ENCODE peak calls at places on chromosomes 2 and 18, in four cellular contexts. One of them, this sample, is unnamed.

GRCh38 chr2:61898810-61899209 is 6.7 kb upstream of the COMMD1 start:
- DNase-seq in NCI-H345: peak
- DNase-seq in GM04503: no peak
- DNase-seq in stimulated activated CD4-positive, alpha-beta T cell treated with anti-CD3 and anti-CD28 coated beads, Interleukin-1b, Interleukin-23, amount 100 ng/mL, for 24 hours: no peak
- DNase-seq in this sample: no peak

GRCh38 chr2:33788044-33788443 is 188.9 kb upstream of the FAM98A start:
- DNase-seq in NCI-H345: no peak
- DNase-seq in stimulated activated CD4-positive, alpha-beta T cell treated with anti-CD3 and anti-CD28 coated beads, Interleukin-1b, Interleukin-23, amount 100 ng/mL, for 24 hours: no peak
- DNase-seq in GM04503: peak
- DNase-seq in this sample: no peak

GRCh38 chr2:140064241-140064640 is 1284.1 kb upstream of the NXPH2 start:
- DNase-seq in stimulated activated CD4-positive, alpha-beta T cell treated with anti-CD3 and anti-CD28 coated beads, Interleukin-1b, Interleukin-23, amount 100 ng/mL, for 24 hours: no peak
- DNase-seq in GM04503: no peak
- DNase-seq in NCI-H345: no peak
- DNase-seq in this sample: no peak

GRCh38 chr2:219402665-219403515 is 15.2 kb upstream of the DNPEP start:
- DNase-seq in GM04503: no peak
- DNase-seq in stimulated activated CD4-positive, alpha-beta T cell treated with anti-CD3 and anti-CD28 coated beads, Interleukin-1b, Interleukin-23, amount 100 ng/mL, for 24 hours: peak
- DNase-seq in NCI-H345: peak
- DNase-seq in this sample: no peak

GRCh38 chr2:196804381-196804780 is 4.8 kb downstream of the C2orf66 start:
- DNase-seq in NCI-H345: no peak
- DNase-seq in GM04503: no peak
- DNase-seq in stimulated activated CD4-positive, alpha-beta T cell treated with anti-CD3 and anti-CD28 coated beads, Interleukin-1b, Interleukin-23, amount 100 ng/mL, for 24 hours: no peak
- DNase-seq in this sample: no peak

GRCh38 chr2:88654714-88655113 is 27.4 kb upstream of the EIF2AK3 start:
- DNase-seq in stimulated activated CD4-positive, alpha-beta T cell treated with anti-CD3 and anti-CD28 coated beads, Interleukin-1b, Interleukin-23, amount 100 ng/mL, for 24 hours: no peak
- DNase-seq in GM04503: no peak
- DNase-seq in NCI-H345: no peak
- DNase-seq in this sample: no peak

GRCh38 chr18:75418293-75418692 is 9.2 kb downstream of the SMIM21 start:
- DNase-seq in stimulated activated CD4-positive, alpha-beta T cell treated with anti-CD3 and anti-CD28 coated beads, Interleukin-1b, Interleukin-23, amount 100 ng/mL, for 24 hours: no peak
- DNase-seq in GM04503: no peak
- DNase-seq in NCI-H345: no peak
- DNase-seq in this sample: no peak

GRCh38 chr2:105610444-105611327 is 134.0 kb upstream of the NCK2 start:
- DNase-seq in stimulated activated CD4-positive, alpha-beta T cell treated with anti-CD3 and anti-CD28 coated beads, Interleukin-1b, Interleukin-23, amount 100 ng/mL, for 24 hours: no peak
- DNase-seq in NCI-H345: peak
- DNase-seq in GM04503: no peak
- DNase-seq in this sample: no peak

GRCh38 chr2:169480079-169480465 is 778 bp downstream of the BBS5 start:
- DNase-seq in stimulated activated CD4-positive, alpha-beta T cell treated with anti-CD3 and anti-CD28 coated beads, Interleukin-1b, Interleukin-23, amount 100 ng/mL, for 24 hours: no peak
- DNase-seq in NCI-H345: no peak
- DNase-seq in GM04503: no peak
- DNase-seq in this sample: no peak

GRCh38 chr2:226622484-226622883 is 177.1 kb downstream of the IRS1 start:
- DNase-seq in NCI-H345: no peak
- DNase-seq in GM04503: no peak
- DNase-seq in stimulated activated CD4-positive, alpha-beta T cell treated with anti-CD3 and anti-CD28 coated beads, Interleukin-1b, Interleukin-23, amount 100 ng/mL, for 24 hours: no peak
- DNase-seq in this sample: no peak

GRCh38 chr2:128026422-128027277 is 1.2 kb downstream of the SAP130 start:
- DNase-seq in NCI-H345: no peak
- DNase-seq in stimulated activated CD4-positive, alpha-beta T cell treated with anti-CD3 and anti-CD28 coated beads, Interleukin-1b, Interleukin-23, amount 100 ng/mL, for 24 hours: no peak
- DNase-seq in GM04503: no peak
- DNase-seq in this sample: no peak

GRCh38 chr2:201182650-201183372 is at the start of gene CASP10:
- DNase-seq in NCI-H345: no peak
- DNase-seq in GM04503: peak
- DNase-seq in stimulated activated CD4-positive, alpha-beta T cell treated with anti-CD3 and anti-CD28 coated beads, Interleukin-1b, Interleukin-23, amount 100 ng/mL, for 24 hours: no peak
- DNase-seq in this sample: no peak

GRCh38 chr2:100070078-100070477 is 72.3 kb downstream of the AFF3 start:
- DNase-seq in stimulated activated CD4-positive, alpha-beta T cell treated with anti-CD3 and anti-CD28 coated beads, Interleukin-1b, Interleukin-23, amount 100 ng/mL, for 24 hours: no peak
- DNase-seq in NCI-H345: no peak
- DNase-seq in GM04503: no peak
- DNase-seq in this sample: no peak

GRCh38 chr2:45345331-45346305 is 265.4 kb downstream of the SRBD1 start:
- DNase-seq in NCI-H345: peak
- DNase-seq in stimulated activated CD4-positive, alpha-beta T cell treated with anti-CD3 and anti-CD28 coated beads, Interleukin-1b, Interleukin-23, amount 100 ng/mL, for 24 hours: no peak
- DNase-seq in GM04503: no peak
- DNase-seq in this sample: no peak

GRCh38 chr2:130372833-130373807 is 17.3 kb downstream of the PTPN18 start:
- DNase-seq in stimulated activated CD4-positive, alpha-beta T cell treated with anti-CD3 and anti-CD28 coated beads, Interleukin-1b, Interleukin-23, amount 100 ng/mL, for 24 hours: no peak
- DNase-seq in GM04503: no peak
- DNase-seq in NCI-H345: no peak
- DNase-seq in this sample: no peak

GRCh38 chr2:162182395-162182794 is 30.3 kb upstream of the GCG start:
- DNase-seq in NCI-H345: no peak
- DNase-seq in stimulated activated CD4-positive, alpha-beta T cell treated with anti-CD3 and anti-CD28 coated beads, Interleukin-1b, Interleukin-23, amount 100 ng/mL, for 24 hours: no peak
- DNase-seq in GM04503: no peak
- DNase-seq in this sample: no peak